ENCODE peak calls at places on chromosomes 16 and 17, in five cellular contexts. S is HepG2, I is SK-N-SH, F is K562, Q is GM12878. W is an unnamed sample.

GRCh38 chr17:80513892-80514291 is 30.7 kb upstream of the RPTOR start:
- DNase-seq in S (no peak), I (no peak), F (no peak), Q (no peak), W (no peak)

GRCh38 chr16:8110572-8111514 is 479.5 kb downstream of the TMEM114 start:
- DNase-seq in S (no peak), I (no peak), F (no peak), Q (no peak), W (no peak)

GRCh38 chr17:9219631-9220415 is 198.5 kb downstream of the NTN1 start:
- DNase-seq in S (no peak), I (no peak), F (no peak), Q (no peak), W (no peak)

GRCh38 chr16:85612191-85612800 is 826 bp upstream of the GSE1 start:
- DNase-seq in S (peak), I (peak), F (peak), Q (no peak), W (peak)

GRCh38 chr17:81470944-81471803 is 41.4 kb downstream of the ACTG1 start:
- DNase-seq in S (no peak), I (peak), F (no peak), Q (no peak), W (no peak)

GRCh38 chr17:58783380-58783779 is 27.7 kb downstream of the PPM1E start:
- DNase-seq in S (no peak), I (no peak), F (peak), Q (no peak), W (no peak)

GRCh38 chr17:43857141-43857540 is 10.2 kb downstream of the CD300LG start:
- DNase-seq in S (no peak), I (no peak), F (no peak), Q (no peak), W (no peak)

GRCh38 chr16:14366447-14366846 is 263.6 kb downstream of the PARN start:
- DNase-seq in S (no peak), I (no peak), F (no peak), Q (no peak), W (no peak)

GRCh38 chr17:79617304-79617703 is 6.5 kb upstream of the RBFOX3 start:
- DNase-seq in S (no peak), I (no peak), F (no peak), Q (no peak), W (no peak)

GRCh38 chr17:27378482-27379200 is 77.6 kb upstream of the KSR1 start:
- DNase-seq in S (no peak), I (no peak), F (no peak), Q (no peak), W (no peak)

GRCh38 chr17:1750628-1751027 is 8.0 kb downstream of the SERPINF2 start:
- DNase-seq in S (no peak), I (no peak), F (no peak), Q (no peak), W (no peak)

GRCh38 chr17:81837641-81838040 is 2.8 kb upstream of the PPP1R27 start:
- DNase-seq in S (peak), I (no peak), F (no peak), Q (no peak), W (no peak)

GRCh38 chr16:57621521-57622268 is 6.7 kb upstream of the ADGRG1 start:
- DNase-seq in S (no peak), I (no peak), F (no peak), Q (no peak), W (no peak)

GRCh38 chr16:48971571-48972071 is 310.0 kb downstream of the CBLN1 start:
- DNase-seq in S (no peak), I (no peak), F (no peak), Q (no peak), W (no peak)

GRCh38 chr16:13936596-13937081 is 16.7 kb downstream of the ERCC4 start:
- DNase-seq in S (peak), I (no peak), F (no peak), Q (no peak), W (peak)

GRCh38 chr17:75535119-75535537 is 9.6 kb downstream of the LLGL2 start:
- DNase-seq in S (no peak), I (no peak), F (no peak), Q (peak), W (no peak)

GRCh38 chr17:5870231-5870953 is 199.8 kb upstream of the WSCD1 start:
- DNase-seq in S (no peak), I (no peak), F (no peak), Q (no peak), W (no peak)

GRCh38 chr17:10754109-10754508 is 24.3 kb upstream of the TMEM220 start:
- DNase-seq in S (peak), I (peak), F (peak), Q (no peak), W (peak)

GRCh38 chr16:49335828-49336227 is 37.8 kb upstream of the C16orf78 start:
- DNase-seq in S (no peak), I (no peak), F (no peak), Q (no peak), W (no peak)

GRCh38 chr17:77326636-77327035 is 185.9 kb downstream of the SEC14L1 start:
- DNase-seq in S (no peak), I (no peak), F (no peak), Q (no peak), W (no peak)

GRCh38 chr16:26930776-26931175 is 136.0 kb upstream of the C16orf82 start:
- DNase-seq in S (no peak), I (no peak), F (no peak), Q (no peak), W (no peak)

GRCh38 chr17:57313276-57313835 is 57.0 kb downstream of the MSI2 start:
- DNase-seq in S (no peak), I (no peak), F (no peak), Q (no peak), W (no peak)

GRCh38 chr17:63626551-63627228 is 4.5 kb downstream of the MAP3K3 start:
- DNase-seq in S (no peak), I (no peak), F (no peak), Q (no peak), W (no peak)

GRCh38 chr16:65525743-65526142 is 403.9 kb upstream of the CDH11 start:
- DNase-seq in S (no peak), I (no peak), F (no peak), Q (no peak), W (no peak)

GRCh38 chr17:81923302-81924260 is 4.0 kb downstream of the MAFG start:
- DNase-seq in S (no peak), I (no peak), F (peak), Q (no peak), W (peak)

GRCh38 chr17:35087731-35088646 is 24.5 kb upstream of the RFFL start:
- DNase-seq in S (peak), I (peak), F (peak), Q (no peak), W (no peak)

GRCh38 chr17:1398900-1399299 is 1.1 kb downstream of the YWHAE start:
- DNase-seq in S (no peak), I (no peak), F (peak), Q (no peak), W (no peak)

GRCh38 chr17:38815576-38816193 is 9.4 kb downstream of the CWC25 start:
- DNase-seq in S (no peak), I (no peak), F (no peak), Q (no peak), W (peak)

GRCh38 chr17:32944248-32945020 is 16.5 kb downstream of the TMEM98 start:
- DNase-seq in S (no peak), I (no peak), F (no peak), Q (no peak), W (no peak)

GRCh38 chr17:74210191-74211140 is 2.9 kb upstream of the TTYH2 start:
- DNase-seq in S (peak), I (peak), F (peak), Q (no peak), W (peak)

GRCh38 chr17:57946798-57947358 is 8.3 kb downstream of the CUEDC1 start:
- DNase-seq in S (peak), I (no peak), F (peak), Q (peak), W (peak)

GRCh38 chr16:84574191-84574590 is 43.7 kb downstream of the COTL1 start:
- DNase-seq in S (no peak), I (no peak), F (no peak), Q (no peak), W (no peak)

GRCh38 chr17:27360507-27360906 is 66.6 kb downstream of the WSB1 start:
- DNase-seq in S (no peak), I (no peak), F (peak), Q (no peak), W (no peak)

GRCh38 chr17:16285646-16286008 is 67.6 kb downstream of the CENPV start:
- DNase-seq in S (no peak), I (no peak), F (no peak), Q (no peak), W (no peak)

GRCh38 chr17:75241996-75242460 is 19.4 kb downstream of the GGA3 start:
- DNase-seq in S (no peak), I (no peak), F (no peak), Q (no peak), W (no peak)

GRCh38 chr17:3532106-3532858 is 25.3 kb downstream of the TRPV3 start:
- DNase-seq in S (no peak), I (no peak), F (no peak), Q (no peak), W (no peak)

GRCh38 chr17:3533752-3534151 is 23.9 kb downstream of the TRPV3 start:
- DNase-seq in S (no peak), I (no peak), F (no peak), Q (no peak), W (no peak)

GRCh38 chr17:3532859-3533142 is 24.8 kb downstream of the TRPV3 start:
- DNase-seq in S (no peak), I (no peak), F (no peak), Q (no peak), W (no peak)

GRCh38 chr17:3529817-3530741 is 27.5 kb downstream of the TRPV3 start:
- DNase-seq in S (peak), I (no peak), F (no peak), Q (no peak), W (no peak)

DNA sequence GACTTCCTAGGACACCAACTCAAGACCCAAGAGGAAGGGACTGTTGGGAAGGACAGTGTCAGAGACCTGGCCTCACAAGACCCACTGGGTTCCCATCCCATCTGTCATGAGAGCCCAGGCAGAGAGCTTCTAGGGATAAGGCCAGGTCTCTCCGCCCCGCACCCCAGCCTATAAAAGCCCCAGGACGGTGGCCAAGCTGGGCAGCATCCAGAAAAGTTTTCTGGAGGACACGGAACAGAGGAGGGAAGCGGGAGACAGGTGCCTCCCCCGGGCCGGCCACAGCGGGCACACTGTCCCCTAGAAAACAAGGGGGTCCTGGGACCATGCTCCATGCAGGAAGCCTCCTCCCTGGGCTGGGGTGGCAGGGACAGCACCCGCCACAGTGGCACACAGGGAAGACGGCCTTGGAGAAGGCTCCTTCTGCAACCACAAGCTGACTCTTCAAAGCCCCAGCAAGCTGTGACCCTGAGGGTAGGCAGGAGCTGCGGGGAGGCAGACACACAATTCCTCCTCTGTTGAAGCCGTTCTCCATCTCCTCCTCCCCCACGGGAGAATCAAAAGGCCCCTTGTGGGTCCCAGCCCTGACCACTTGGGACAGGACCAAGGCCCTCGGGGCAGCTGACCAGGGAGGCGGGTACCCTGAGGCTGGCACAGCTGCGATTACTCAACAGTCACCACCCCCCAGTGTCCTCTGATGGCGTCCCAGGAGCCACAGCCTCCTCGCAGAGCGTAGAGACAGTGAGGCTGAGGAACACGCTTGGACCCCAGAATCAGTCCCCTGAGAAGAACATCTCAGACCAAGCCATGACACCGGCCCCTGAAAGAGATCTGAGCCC is 26.1 kb downstream of the TRPV3 start:
- DNase-seq in S (no peak), I (no peak), F (no peak), Q (no peak), W (no peak)
- TF ChIP-seq CHD2 in S (no peak), I (no peak), F (no peak), Q (no peak), W (no peak)

DNA sequence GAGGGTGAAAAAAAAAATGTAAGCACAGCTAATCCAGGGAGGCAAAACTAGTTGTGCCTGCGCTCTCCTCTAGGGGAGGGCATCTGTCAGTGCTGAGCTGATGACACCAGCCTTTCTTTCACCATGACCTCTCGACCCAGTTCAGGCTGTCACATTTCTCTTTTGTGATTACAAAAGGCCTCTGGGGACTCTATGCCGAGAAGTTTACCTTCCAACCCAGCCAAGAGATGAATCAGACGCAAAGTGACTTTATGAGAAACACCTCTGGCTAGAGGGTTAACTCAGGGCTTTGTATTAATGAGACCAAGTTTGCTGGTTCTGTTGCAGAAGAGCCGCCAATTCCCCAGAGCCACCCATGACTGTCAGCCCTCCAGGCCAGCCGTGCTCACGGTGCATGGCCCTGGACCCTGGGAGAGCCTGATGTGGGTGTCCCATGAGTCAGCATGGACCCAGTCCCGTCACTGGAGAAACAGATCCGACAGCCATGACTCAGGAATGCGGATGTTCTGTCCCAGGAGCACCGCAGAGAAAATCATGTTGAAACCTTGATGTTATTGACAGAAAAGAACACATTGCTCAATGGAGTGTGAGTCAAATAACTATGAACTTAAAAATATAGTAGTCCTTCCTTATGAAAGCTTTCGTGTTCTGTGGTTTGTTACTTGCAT is 437.2 kb downstream of the HS3ST3B1 start:
- DNase-seq in S (peak), I (no peak), F (peak), Q (no peak), W (peak)
- TF ChIP-seq REST in S (no peak), I (no peak), F (no peak), Q (no peak), W (no peak)

GRCh38 chr17:51398128-51398525 is 137.8 kb downstream of the UTP18 start:
- DNase-seq in S (no peak), I (no peak), F (no peak), Q (no peak), W (no peak)

GRCh38 chr17:51395621-51396020 is 135.3 kb downstream of the UTP18 start:
- DNase-seq in S (no peak), I (no peak), F (no peak), Q (no peak), W (no peak)

GRCh38 chr17:51402881-51403280 is 142.5 kb downstream of the UTP18 start:
- DNase-seq in S (no peak), I (no peak), F (no peak), Q (no peak), W (no peak)

GRCh38 chr17:51397361-51398127 is 137.2 kb downstream of the UTP18 start:
- DNase-seq in S (no peak), I (no peak), F (no peak), Q (no peak), W (peak)

GRCh38 chr17:51398647-51399046 is 138.3 kb downstream of the UTP18 start:
- DNase-seq in S (no peak), I (peak), F (no peak), Q (no peak), W (no peak)
- TF ChIP-seq RAD21 in S (no peak), I (no peak), F (no peak), Q (no peak), W (no peak)

GRCh38 chr17:233473-233941 is 52.1 kb upstream of the DOC2B start:
- DNase-seq in S (peak), I (no peak), F (no peak), Q (no peak), W (no peak)

GRCh38 chr17:236641-237405 is 55.4 kb upstream of the DOC2B start:
- DNase-seq in S (no peak), I (no peak), F (no peak), Q (no peak), W (no peak)

GRCh38 chr17:235831-236640 is 54.6 kb upstream of the DOC2B start:
- DNase-seq in S (no peak), I (no peak), F (no peak), Q (no peak), W (no peak)

GRCh38 chr17:231966-232807 is 50.7 kb upstream of the DOC2B start:
- DNase-seq in S (no peak), I (peak), F (no peak), Q (no peak), W (no peak)

GRCh38 chr17:234163-235047 is 53.0 kb upstream of the DOC2B start:
- DNase-seq in S (no peak), I (no peak), F (no peak), Q (no peak), W (no peak)
- TF ChIP-seq CHD2 in S (no peak), I (no peak), F (no peak), Q (no peak), W (no peak)